ENCODE peak calls at places on chromosomes 1 and 21, in five cellular contexts. L, N, W, P and I are unnamed samples.

GRCh38 chr1:66788231-66788939 is 12.7 kb downstream of the INSL5 start:
- DNase-seq in P (no peak), N (no peak), W (no peak), L (no peak), I (no peak)

GRCh38 chr1:220876511-220877347 is 2.5 kb upstream of the HLX start:
- DNase-seq in L (peak), P (no peak), W (peak), N (no peak), I (no peak)

GRCh38 chr1:201026234-201026633 is 2.7 kb upstream of the KIF21B start:
- DNase-seq in N (no peak), L (no peak), W (no peak), P (no peak), I (no peak)

GRCh38 chr21:46188226-46189212 is 4.3 kb upstream of the SPATC1L start:
- DNase-seq in W (peak), P (no peak), N (no peak), L (peak), I (peak)

GRCh38 chr21:38229260-38229877 is 27.4 kb upstream of the KCNJ15 start:
- DNase-seq in L (no peak), P (no peak), W (no peak), N (no peak), I (no peak)

GRCh38 chr1:61424382-61424781 is 300.6 kb downstream of the TM2D1 start:
- DNase-seq in W (no peak), N (no peak), P (no peak), L (no peak), I (no peak)

GRCh38 chr1:56190975-56191768 is 388.2 kb downstream of the PLPP3 start:
- DNase-seq in W (no peak), N (no peak), P (peak), L (no peak), I (peak)

GRCh38 chr1:63691672-63692425 is 82.0 kb upstream of the ROR1 start:
- DNase-seq in N (peak), W (peak), P (peak), L (no peak), I (peak)

GRCh38 chr1:108043712-108044111 is 78.7 kb upstream of the VAV3 start:
- DNase-seq in W (no peak), P (no peak), L (no peak), N (no peak), I (no peak)

GRCh38 chr1:58997637-58998036 is 213.8 kb upstream of the JUN start:
- DNase-seq in P (no peak), W (no peak), L (no peak), N (no peak), I (no peak)

GRCh38 chr1:181746224-181746623 is 262.9 kb downstream of the CACNA1E start:
- DNase-seq in W (no peak), P (no peak), L (no peak), N (no peak), I (no peak)

GRCh38 chr1:41576620-41577019 is 92.1 kb upstream of the EDN2 start:
- DNase-seq in L (no peak), N (no peak), W (no peak), P (peak), I (no peak)

GRCh38 chr21:25501996-25502665 is 105.2 kb downstream of the MRPL39 start:
- DNase-seq in N (no peak), W (no peak), L (no peak), P (no peak), I (no peak)

GRCh38 chr1:12454406-12455391 is 163.3 kb downstream of the DHRS3 start:
- DNase-seq in N (no peak), W (no peak), P (no peak), L (no peak), I (peak)

GRCh38 chr1:109201123-109201703 is 12.5 kb upstream of the SARS1 start:
- DNase-seq in P (peak), L (no peak), W (peak), N (no peak), I (no peak)

GRCh38 chr1:167175901-167176300 is 44.8 kb upstream of the POU2F1 start:
- DNase-seq in W (no peak), L (no peak), N (no peak), P (no peak), I (no peak)

GRCh38 chr21:43921979-43922945 is 57.2 kb downstream of the AGPAT3 start:
- DNase-seq in N (no peak), L (no peak), P (no peak), W (no peak), I (no peak)

GRCh38 chr1:99264201-99265021 is at the start of gene PLPPR4:
- DNase-seq in W (peak), N (peak), P (no peak), L (peak), I (peak)

GRCh38 chr1:232622981-232623380 is 7.0 kb downstream of the SIPA1L2 start:
- DNase-seq in P (no peak), N (no peak), W (peak), L (no peak), I (no peak)

GRCh38 chr1:67564193-67564592 is 120.8 kb upstream of the GADD45A start:
- DNase-seq in N (no peak), L (no peak), W (no peak), P (peak), I (no peak)

GRCh38 chr1:117802546-117803257 is 126.7 kb downstream of the GDAP2 start:
- DNase-seq in P (no peak), N (no peak), L (no peak), W (no peak), I (no peak)

GRCh38 chr1:193462629-193463320 is 276.4 kb upstream of the B3GALT2 start:
- DNase-seq in P (no peak), W (no peak), N (no peak), L (no peak), I (no peak)

GRCh38 chr1:172343246-172344099 is 77.0 kb upstream of the C1orf105 start:
- DNase-seq in P (peak), L (no peak), N (no peak), W (no peak), I (no peak)

GRCh38 chr1:11518791-11519628 is 40.1 kb downstream of the DISP3 start:
- DNase-seq in L (peak), N (no peak), W (peak), P (no peak), I (no peak)

GRCh38 chr1:119714583-119714982 is 2.8 kb downstream of the PHGDH start:
- DNase-seq in N (no peak), L (no peak), W (no peak), P (no peak), I (no peak)

GRCh38 chr1:119712342-119713038 is 756 bp downstream of the PHGDH start:
- DNase-seq in W (peak), N (peak), L (peak), P (peak), I (peak)

GRCh38 chr1:119715542-119715941 is 3.8 kb downstream of the PHGDH start:
- DNase-seq in P (no peak), W (no peak), N (peak), L (no peak), I (no peak)

GRCh38 chr1:119713039-119713537 is 1.4 kb downstream of the PHGDH start:
- DNase-seq in N (no peak), P (no peak), W (no peak), L (no peak), I (no peak)

DNA sequence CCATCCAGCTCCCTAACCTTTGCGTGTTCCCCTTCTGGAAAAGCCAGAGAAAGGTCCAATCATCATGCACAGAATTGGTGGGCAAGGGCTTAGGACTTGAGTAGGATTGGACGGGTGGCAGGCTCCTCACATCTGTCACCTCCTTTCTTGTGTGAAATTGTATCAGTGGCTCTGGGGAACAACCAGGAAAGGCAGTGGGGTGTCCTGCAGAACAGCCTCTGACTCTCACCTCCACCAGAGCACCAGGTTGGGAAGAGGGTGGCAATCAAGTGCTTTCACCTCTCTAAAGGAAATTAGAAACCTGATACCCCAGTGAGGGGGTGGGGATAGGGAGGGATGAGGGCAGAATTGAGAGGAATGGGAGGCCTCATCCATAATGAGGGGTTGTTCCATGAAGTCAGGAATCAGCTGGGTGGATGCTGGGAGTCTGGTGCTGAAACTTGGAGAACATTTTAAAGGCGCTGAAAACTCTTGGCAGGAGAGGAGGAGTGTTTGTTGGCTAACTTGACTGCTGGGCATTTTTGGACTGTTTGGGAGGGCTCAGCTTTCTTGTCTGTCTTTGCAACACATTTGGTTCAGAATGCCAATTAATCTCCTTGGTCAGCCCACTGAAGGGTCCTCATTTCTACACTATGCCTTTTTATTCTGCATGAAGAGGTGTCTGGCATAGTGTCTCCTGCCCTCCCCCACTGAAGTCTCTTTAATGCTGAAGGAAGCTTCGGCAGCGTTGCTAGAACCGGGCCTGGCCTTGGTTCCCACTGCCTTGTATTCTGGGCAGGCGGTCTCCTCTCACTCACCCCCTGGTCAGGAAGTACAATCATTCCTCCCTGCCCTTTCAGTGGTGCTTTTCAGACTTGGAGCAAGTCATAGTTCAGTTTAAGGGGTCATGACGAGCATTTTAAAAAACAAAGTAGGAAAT is 2.1 kb downstream of the PHGDH start:
- DNase-seq in L (no peak), W (peak), P (no peak), N (no peak), I (no peak)
- H3K4me3 ChIP-seq in L (peak), W (peak), P (peak), N (peak), I (no peak)

DNA sequence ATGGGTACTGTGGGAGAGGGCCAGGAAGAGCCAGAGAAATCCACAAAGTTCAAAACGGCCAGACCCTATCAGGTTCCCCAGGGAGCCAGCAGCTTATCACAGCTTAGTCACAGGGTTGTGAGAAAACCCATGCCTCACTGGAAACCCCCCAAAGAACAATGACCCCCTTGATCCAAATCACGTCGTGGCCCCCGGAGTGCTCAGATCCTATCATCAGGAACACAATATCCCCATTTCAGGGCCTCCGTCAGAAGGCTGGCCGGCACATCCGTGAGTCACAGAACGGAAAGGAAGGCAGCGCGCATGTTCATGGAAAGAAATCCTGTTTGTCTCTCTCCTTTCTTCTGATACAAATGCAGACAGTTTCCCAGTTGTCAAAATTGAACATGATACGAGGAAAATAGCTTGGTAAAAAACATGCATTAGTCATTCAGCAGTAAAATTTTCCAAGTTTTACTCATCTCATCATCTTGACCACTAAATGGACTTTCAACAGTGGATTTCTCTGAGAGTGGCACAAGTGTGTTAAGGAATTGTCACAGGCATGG is 125.0 kb downstream of the RIPK4 start:
- DNase-seq in W (no peak), P (peak), N (no peak), L (peak), I (peak)
- H3K4me3 ChIP-seq in W (no peak), P (no peak), N (no peak), L (no peak), I (no peak)

DNA sequence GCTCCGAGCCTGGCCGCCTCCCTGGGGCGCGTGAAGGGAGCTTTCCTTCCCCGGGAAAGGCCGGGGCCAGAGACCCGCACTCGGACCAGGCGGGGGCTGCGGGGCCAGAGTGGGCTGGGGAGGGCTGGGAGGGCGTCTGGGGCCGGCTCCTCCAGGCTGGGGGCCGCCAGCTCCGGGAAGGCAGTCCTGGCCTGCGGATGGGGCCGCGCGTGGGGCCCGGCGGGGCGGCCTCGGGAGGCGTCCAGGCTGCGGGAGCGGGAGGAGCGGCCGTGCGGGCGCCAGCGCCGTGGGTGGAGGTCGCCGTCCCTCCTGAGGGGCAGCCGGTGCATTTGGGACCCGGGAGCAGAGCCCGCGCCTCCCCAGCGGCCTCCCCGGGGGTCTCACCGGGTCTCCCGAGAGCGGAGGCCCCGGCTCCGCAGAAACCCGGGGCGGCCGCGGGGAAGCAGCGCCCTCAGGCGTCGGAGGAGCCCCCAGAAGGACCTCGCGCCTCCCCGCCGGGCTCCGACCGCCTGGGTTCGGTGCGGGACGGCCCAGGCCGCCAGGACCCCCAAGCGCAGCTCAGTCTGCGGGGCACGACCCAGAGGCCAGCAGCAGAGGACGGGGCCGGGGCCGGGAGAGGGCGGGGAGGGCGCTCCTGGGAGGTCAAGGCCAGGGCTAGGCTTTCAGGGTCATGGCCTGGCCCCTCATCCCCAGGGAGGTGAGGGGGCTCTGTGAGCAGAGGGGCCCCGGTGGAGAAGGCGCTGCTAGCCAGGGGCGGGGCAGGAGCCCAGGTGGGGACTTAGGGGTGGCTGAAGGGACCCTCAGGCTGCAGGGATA is 7.3 kb upstream of the SLX9 start:
- DNase-seq in N (no peak), L (peak), P (no peak), W (peak), I (no peak)
- H3K4me3 ChIP-seq in N (peak), L (peak), P (peak), W (peak), I (peak)

GRCh38 chr1:154423303-154423987 is 18.3 kb downstream of the IL6R start:
- DNase-seq in N (no peak), L (no peak), P (no peak), W (no peak), I (no peak)
- H3K4me3 ChIP-seq in N (no peak), L (no peak), P (no peak), W (no peak), I (no peak)

GRCh38 chr1:3022511-3022973 is 1.3 kb downstream of the ACTRT2 start:
- DNase-seq in W (no peak), P (no peak), L (peak), N (no peak), I (no peak)

GRCh38 chr1:3023994-3024393 is 2.7 kb downstream of the ACTRT2 start:
- DNase-seq in N (no peak), L (no peak), P (no peak), W (no peak), I (no peak)

GRCh38 chr1:3026124-3026523 is 4.9 kb downstream of the ACTRT2 start:
- DNase-seq in P (no peak), N (no peak), W (no peak), L (no peak), I (no peak)

GRCh38 chr1:3022976-3023375 is 1.7 kb downstream of the ACTRT2 start:
- DNase-seq in L (peak), N (no peak), P (no peak), W (no peak), I (no peak)

GRCh38 chr1:3024588-3024987 is 3.3 kb downstream of the ACTRT2 start:
- DNase-seq in P (no peak), N (no peak), L (peak), W (no peak), I (no peak)
- H3K4me3 ChIP-seq in P (no peak), N (no peak), L (no peak), W (no peak), I (no peak)

GRCh38 chr21:33642896-33643657 is 776 bp downstream of the ITSN1 start:
- DNase-seq in P (no peak), L (peak), N (peak), W (peak), I (no peak)
- H3K4me3 ChIP-seq in P (peak), L (peak), N (peak), W (peak), I (peak)

GRCh38 chr1:89705901-89706699 is 73.2 kb downstream of the LRRC8C start:
- DNase-seq in P (no peak), N (no peak), W (no peak), L (no peak), I (no peak)
- H3K4me3 ChIP-seq in P (no peak), N (no peak), W (no peak), L (no peak), I (no peak)